ENCODE peak calls at places on chromosomes 4 and X, in six cellular contexts. One of them, this sample, is unnamed.

GRCh38 chr4:108794136-108794535 is 31.3 kb upstream of the ETNPPL start:
- DNase-seq in IMR-90: peak; percentile 2
- DNase-seq in H9: no peak
- DNase-seq in trophoblast cell: peak; percentile 18
- DNase-seq in H1: no peak
- DNase-seq in mesenchymal stem cell: peak; percentile 3
- DNase-seq in this sample: no peak

GRCh38 chr4:13626492-13627184 is 887 bp downstream of the BOD1L1 start:
- DNase-seq in IMR-90: no peak
- DNase-seq in H9: no peak
- DNase-seq in trophoblast cell: no peak
- DNase-seq in H1: no peak
- DNase-seq in mesenchymal stem cell: peak; percentile 16
- DNase-seq in this sample: no peak

GRCh38 chrX:65241059-65241721 is 264.9 kb upstream of the ZC4H2 start:
- DNase-seq in IMR-90: no peak
- DNase-seq in H9: no peak
- DNase-seq in trophoblast cell: no peak
- DNase-seq in H1: no peak
- DNase-seq in mesenchymal stem cell: no peak
- DNase-seq in this sample: no peak

GRCh38 chr4:8188085-8188484 is 11.0 kb upstream of the SH3TC1 start:
- DNase-seq in IMR-90: no peak
- DNase-seq in H9: no peak
- DNase-seq in trophoblast cell: no peak
- DNase-seq in H1: no peak
- DNase-seq in mesenchymal stem cell: peak; percentile 25
- DNase-seq in this sample: no peak

GRCh38 chrX:76802698-76803097 is 375.2 kb downstream of the MAGEE1 start:
- DNase-seq in IMR-90: no peak
- DNase-seq in H9: no peak
- DNase-seq in trophoblast cell: peak; percentile 2
- DNase-seq in H1: no peak
- DNase-seq in mesenchymal stem cell: no peak
- DNase-seq in this sample: no peak

GRCh38 chr4:80322716-80323115 is 12.8 kb upstream of the CFAP299 start:
- DNase-seq in IMR-90: peak; percentile 68
- DNase-seq in H9: no peak
- DNase-seq in trophoblast cell: no peak
- DNase-seq in H1: no peak
- DNase-seq in mesenchymal stem cell: peak; percentile 57
- DNase-seq in this sample: no peak

GRCh38 chr4:185469539-185470154 is 1.9 kb downstream of the CCDC110 start:
- DNase-seq in IMR-90: no peak
- DNase-seq in H9: no peak
- DNase-seq in trophoblast cell: no peak
- DNase-seq in H1: no peak
- DNase-seq in mesenchymal stem cell: no peak
- DNase-seq in this sample: no peak

GRCh38 chr4:147041376-147041775 is 95.7 kb upstream of the TTC29 start:
- DNase-seq in IMR-90: no peak
- DNase-seq in H9: no peak
- DNase-seq in trophoblast cell: no peak
- DNase-seq in H1: no peak
- DNase-seq in mesenchymal stem cell: no peak
- DNase-seq in this sample: no peak

GRCh38 chr4:25823632-25824031 is 39.2 kb downstream of the SEL1L3 start:
- DNase-seq in IMR-90: no peak
- DNase-seq in H9: no peak
- DNase-seq in trophoblast cell: no peak
- DNase-seq in H1: no peak
- DNase-seq in mesenchymal stem cell: no peak
- DNase-seq in this sample: no peak

GRCh38 chr4:81164623-81165416 is 50.2 kb downstream of the PRKG2 start:
- DNase-seq in IMR-90: peak; percentile 83
- DNase-seq in H9: no peak
- DNase-seq in trophoblast cell: peak; percentile 35
- DNase-seq in H1: no peak
- DNase-seq in mesenchymal stem cell: no peak
- DNase-seq in this sample: no peak

GRCh38 chr4:120691536-120691935 is 231.0 kb downstream of the PRDM5 start:
- DNase-seq in IMR-90: peak; percentile 19
- DNase-seq in H9: no peak
- DNase-seq in trophoblast cell: no peak
- DNase-seq in H1: no peak
- DNase-seq in mesenchymal stem cell: no peak
- DNase-seq in this sample: no peak

GRCh38 chr4:89257376-89257775 is 50.2 kb downstream of the GPRIN3 start:
- DNase-seq in IMR-90: no peak
- DNase-seq in H9: no peak
- DNase-seq in trophoblast cell: no peak
- DNase-seq in H1: no peak
- DNase-seq in mesenchymal stem cell: no peak
- DNase-seq in this sample: no peak

GRCh38 chr4:98283219-98284199 is 22.3 kb downstream of the RAP1GDS1 start:
- DNase-seq in IMR-90: peak; percentile 55
- DNase-seq in H9: no peak
- DNase-seq in trophoblast cell: no peak
- DNase-seq in H1: no peak
- DNase-seq in mesenchymal stem cell: no peak
- DNase-seq in this sample: no peak

GRCh38 chr4:174154455-174154854 is 129.0 kb downstream of the FBXO8 start:
- DNase-seq in IMR-90: peak; percentile 76
- DNase-seq in H9: no peak
- DNase-seq in trophoblast cell: peak; percentile 34
- DNase-seq in H1: no peak
- DNase-seq in mesenchymal stem cell: peak; percentile 85
- DNase-seq in this sample: no peak

GRCh38 chrX:107714196-107714811 is 61.3 kb downstream of the TSC22D3 start:
- DNase-seq in IMR-90: no peak
- DNase-seq in H9: no peak
- DNase-seq in trophoblast cell: no peak
- DNase-seq in H1: no peak
- DNase-seq in mesenchymal stem cell: peak; percentile 49
- DNase-seq in this sample: no peak

GRCh38 chrX:17038277-17038676 is 91.8 kb downstream of the REPS2 start:
- DNase-seq in IMR-90: no peak
- DNase-seq in H9: no peak
- DNase-seq in trophoblast cell: no peak
- DNase-seq in H1: no peak
- DNase-seq in mesenchymal stem cell: no peak
- DNase-seq in this sample: no peak

GRCh38 chrX:87728459-87728858 is 210.9 kb downstream of the KLHL4 start:
- DNase-seq in IMR-90: no peak
- DNase-seq in H9: no peak
- DNase-seq in trophoblast cell: no peak
- DNase-seq in H1: no peak
- DNase-seq in mesenchymal stem cell: no peak
- DNase-seq in this sample: no peak

GRCh38 chrX:11663875-11664210 is 1.9 kb downstream of the ARHGAP6 start:
- DNase-seq in IMR-90: no peak
- DNase-seq in H9: no peak
- DNase-seq in trophoblast cell: no peak
- DNase-seq in H1: no peak
- DNase-seq in mesenchymal stem cell: peak; percentile 32
- DNase-seq in this sample: no peak
- H3K4me1 ChIP-seq in IMR-90: no peaks in the 10 kb centered on the region
- H3K4me1 ChIP-seq in H9: no peaks in the 10 kb centered on the region
- H3K4me1 ChIP-seq in trophoblast cell: peaks cover 10% of the 10 kb centered on the region
- H3K4me1 ChIP-seq in H1: peaks cover 2% of the 10 kb centered on the region
- H3K4me1 ChIP-seq in mesenchymal stem cell: peaks cover 5% of the 10 kb centered on the region
- H3K4me1 ChIP-seq in this sample: no peaks in the 10 kb centered on the region

GRCh38 chr4:71417150-71417549 is 78.3 kb downstream of the SLC4A4 start:
- DNase-seq in IMR-90: peak; percentile 34
- DNase-seq in H9: no peak
- DNase-seq in trophoblast cell: no peak
- DNase-seq in H1: no peak
- DNase-seq in mesenchymal stem cell: no peak
- DNase-seq in this sample: no peak

GRCh38 chr4:71411976-71412375 is 73.2 kb downstream of the SLC4A4 start:
- DNase-seq in IMR-90: peak; percentile 13
- DNase-seq in H9: no peak
- DNase-seq in trophoblast cell: no peak
- DNase-seq in H1: no peak
- DNase-seq in mesenchymal stem cell: no peak
- DNase-seq in this sample: no peak

DNA sequence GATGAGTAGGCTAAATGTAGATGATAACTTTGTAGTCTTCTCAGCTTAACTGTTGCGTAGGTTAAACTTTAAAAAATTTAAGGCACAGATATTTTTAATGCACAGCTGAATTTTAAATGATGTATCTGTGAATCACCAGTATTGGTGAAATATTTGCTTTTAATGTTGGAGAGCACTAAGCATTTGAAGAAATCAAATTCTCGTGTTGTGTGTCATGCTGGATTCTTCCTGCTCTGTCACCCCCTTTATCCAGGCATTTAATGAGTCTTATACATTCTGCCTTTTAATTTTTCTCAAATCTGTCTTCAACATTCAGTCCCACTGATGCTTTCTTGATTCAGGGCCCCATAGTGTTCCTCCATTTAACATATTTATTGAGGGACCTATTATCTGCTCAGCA is 76.7 kb downstream of the SLC4A4 start:
- DNase-seq in IMR-90: peak; percentile 68
- DNase-seq in H9: no peak
- DNase-seq in trophoblast cell: no peak
- DNase-seq in H1: no peak
- DNase-seq in mesenchymal stem cell: no peak
- DNase-seq in this sample: no peak
- H3K14ac ChIP-seq in IMR-90: no peak overlapping the region
- H3K14ac ChIP-seq in H9: no peak overlapping the region
- H3K14ac ChIP-seq in trophoblast cell: no peak overlapping the region
- H3K14ac ChIP-seq in H1: no peak overlapping the region
- H3K14ac ChIP-seq in mesenchymal stem cell: no peak overlapping the region
- H3K14ac ChIP-seq in this sample: no peak overlapping the region

DNA sequence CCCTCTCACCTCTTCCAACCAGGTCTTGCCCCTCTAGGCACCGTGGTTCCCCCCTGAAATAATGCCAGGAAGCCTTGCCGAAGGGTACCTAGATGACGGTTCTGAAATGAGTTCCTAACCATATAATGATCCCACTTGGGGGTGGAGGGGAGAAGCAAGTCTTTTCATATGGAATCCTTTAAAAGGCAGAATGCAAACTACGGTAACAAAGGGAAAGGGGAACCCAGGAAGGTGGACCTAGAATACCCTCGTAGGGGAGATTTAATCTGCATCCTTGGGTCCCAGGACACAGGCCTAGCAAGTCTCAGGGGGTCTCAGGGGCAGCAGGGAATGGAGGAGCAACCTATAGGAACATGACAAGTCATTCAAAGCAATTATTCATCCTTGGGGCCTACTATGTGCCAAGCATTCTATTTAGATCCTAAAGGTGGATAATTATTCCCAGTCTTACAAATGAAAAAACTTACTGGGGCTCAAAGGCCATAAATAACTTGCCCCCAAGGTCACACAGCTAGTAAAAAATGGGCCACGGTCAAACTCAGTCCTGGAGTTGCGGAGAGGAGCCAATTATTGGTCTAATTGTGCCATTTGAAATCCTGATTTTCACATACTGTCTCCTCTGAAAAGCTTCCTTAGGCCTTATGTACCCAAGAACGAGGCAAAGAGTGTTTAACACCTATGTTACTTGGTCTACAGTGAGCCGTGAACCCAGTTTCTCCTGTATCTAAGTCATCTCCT is 8.8 kb downstream of the BCOR start:
- DNase-seq in IMR-90: no peak
- DNase-seq in H9: peak; percentile 42
- DNase-seq in trophoblast cell: no peak
- DNase-seq in H1: no peak
- DNase-seq in mesenchymal stem cell: peak; percentile 2
- DNase-seq in this sample: no peak
- H3K4me1 ChIP-seq in IMR-90: peaks cover 22% of the 10 kb centered on the region
- H3K4me1 ChIP-seq in H9: peaks cover 31% of the 10 kb centered on the region
- H3K4me1 ChIP-seq in trophoblast cell: peaks cover 42% of the 10 kb centered on the region
- H3K4me1 ChIP-seq in H1: peaks cover 35% of the 10 kb centered on the region
- H3K4me1 ChIP-seq in mesenchymal stem cell: peaks cover 30% of the 10 kb centered on the region
- H3K4me1 ChIP-seq in this sample: peaks cover 32% of the 10 kb centered on the region

DNA sequence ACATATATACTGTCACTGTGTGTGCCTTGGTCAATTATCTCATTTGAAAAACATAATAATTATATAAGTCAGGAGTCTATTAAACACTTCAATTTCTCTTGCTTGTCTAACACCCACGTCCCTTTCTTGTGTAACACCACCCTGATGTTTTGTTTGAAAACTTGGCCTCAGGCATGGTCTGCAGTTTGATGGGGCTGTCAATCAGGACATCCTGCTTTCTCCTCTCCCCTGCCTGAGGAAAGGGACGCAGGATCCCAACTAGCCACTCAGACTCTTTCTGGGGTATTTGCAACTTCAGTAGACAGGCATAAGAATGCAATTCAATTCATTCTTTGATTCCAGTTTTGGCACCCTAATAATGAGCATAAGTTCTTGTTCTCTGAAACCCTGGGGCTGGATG is 48.8 kb downstream of the DKK2 start:
- DNase-seq in IMR-90: no peak
- DNase-seq in H9: no peak
- DNase-seq in trophoblast cell: peak; percentile 19
- DNase-seq in H1: no peak
- DNase-seq in mesenchymal stem cell: no peak
- DNase-seq in this sample: no peak
- H3K14ac ChIP-seq in IMR-90: no peak overlapping the region
- H3K14ac ChIP-seq in H9: no peak overlapping the region
- H3K14ac ChIP-seq in trophoblast cell: no peak overlapping the region
- H3K14ac ChIP-seq in H1: no peak overlapping the region
- H3K14ac ChIP-seq in mesenchymal stem cell: no peak overlapping the region
- H3K14ac ChIP-seq in this sample: no peak overlapping the region

DNA sequence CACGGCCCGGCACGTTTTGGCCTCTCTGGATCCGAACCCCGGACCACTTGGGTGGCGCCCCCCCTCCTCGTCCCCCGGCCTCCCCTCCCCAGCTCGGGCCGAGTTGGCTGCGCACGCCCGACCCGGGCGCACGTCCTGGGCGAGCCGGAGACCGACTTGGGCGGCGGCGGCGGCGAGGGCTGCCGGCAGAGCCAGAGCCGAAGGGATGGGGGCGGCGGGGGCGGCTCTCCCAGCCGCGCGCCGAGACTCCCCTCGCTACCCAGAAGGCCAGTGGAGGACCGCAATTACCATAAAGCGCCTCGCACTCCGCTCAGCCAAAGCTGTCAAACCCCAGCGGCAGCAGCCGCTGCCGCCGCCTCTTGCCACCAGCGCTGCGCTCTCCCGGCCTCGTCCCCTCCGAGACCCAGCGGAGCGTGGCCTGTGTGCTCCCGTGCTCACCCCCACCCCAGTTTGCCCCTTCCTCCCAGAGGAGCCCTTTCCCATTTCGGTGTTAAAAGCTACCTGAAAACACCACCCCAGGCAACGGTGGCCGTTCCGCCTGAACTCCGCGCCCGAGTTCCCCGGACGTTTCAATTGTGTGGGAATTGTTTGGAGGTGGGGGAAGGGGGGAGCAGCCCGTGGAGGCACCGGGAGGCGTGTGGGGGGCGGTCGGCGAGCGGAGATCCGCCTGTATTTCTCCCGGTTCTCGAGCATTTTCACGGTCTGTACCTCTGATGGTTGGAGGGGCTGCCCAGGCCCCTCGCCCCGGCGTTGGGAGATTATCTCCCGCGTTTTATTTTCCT is 697 bp upstream of the BCOR start:
- DNase-seq in IMR-90: no peak
- DNase-seq in H9: peak; percentile 80
- DNase-seq in trophoblast cell: peak; percentile 37
- DNase-seq in H1: no peak
- DNase-seq in mesenchymal stem cell: peak; percentile 78
- DNase-seq in this sample: no peak
- H3K4me1 ChIP-seq in IMR-90: peaks cover 3% of the 10 kb centered on the region
- H3K4me1 ChIP-seq in H9: peaks cover 13% of the 10 kb centered on the region
- H3K4me1 ChIP-seq in trophoblast cell: peaks cover 33% of the 10 kb centered on the region
- H3K4me1 ChIP-seq in H1: peaks cover 31% of the 10 kb centered on the region
- H3K4me1 ChIP-seq in mesenchymal stem cell: peaks cover 9% of the 10 kb centered on the region
- H3K4me1 ChIP-seq in this sample: peaks cover 28% of the 10 kb centered on the region